ENCODE peak calls at places on chromosomes 7 and 10, in five cellular contexts. M is Right ventricle myocardium inferior; L is fibroblast of mammary gland; R is substantia nigra; G is stimulated activated CD4-positive, alpha-beta T cell treated with anti-CD3 and anti-CD28 coated beads, Interleukin-4, amount 100 ng/mL, for 4 hours. U is an unnamed sample.

GRCh38 chr7:35596061-35596460 is 98.9 kb downstream of the HERPUD2 start:
- DNase-seq in R (no peak), G (no peak), M (no peak), L (peak), U (no peak)

GRCh38 chr7:96236198-96237039 is 85.5 kb downstream of the SLC25A13 start:
- DNase-seq in L (peak), G (no peak), R (no peak), M (peak), U (no peak)

GRCh38 chr10:125120046-125120710 is 40.2 kb downstream of the CTBP2 start:
- DNase-seq in L (peak), M (no peak), R (no peak), G (no peak), U (no peak)

GRCh38 chr7:112665709-112666108 is 124.5 kb downstream of the TMEM168 start:
- DNase-seq in M (no peak), L (peak), G (no peak), R (no peak), U (no peak)

GRCh38 chr7:80218723-80219122 is 84.1 kb downstream of the GNAI1 start:
- DNase-seq in R (no peak), M (no peak), L (peak), G (no peak), U (no peak)

GRCh38 chr7:141551773-141552162 is 558 bp downstream of the AGK start:
- DNase-seq in M (no peak), G (no peak), L (no peak), R (no peak), U (no peak)

GRCh38 chr7:31553636-31554035 is 39.7 kb downstream of the ITPRID1 start:
- DNase-seq in G (no peak), M (no peak), R (no peak), L (no peak), U (no peak)

GRCh38 chr10:22022257-22023051 is 18.9 kb upstream of the DNAJC1 start:
- DNase-seq in G (peak), M (no peak), R (no peak), L (peak), U (peak)

GRCh38 chr10:18325889-18326531 is 185.8 kb downstream of the CACNB2 start:
- DNase-seq in L (no peak), G (no peak), R (no peak), M (no peak), U (no peak)

GRCh38 chr7:151727579-151728285 is 149.2 kb downstream of the PRKAG2 start:
- DNase-seq in L (peak), R (no peak), M (peak), G (peak), U (peak)

GRCh38 chr10:118820326-118821116 is 65.8 kb upstream of the CACUL1 start:
- DNase-seq in M (no peak), L (no peak), G (no peak), R (no peak), U (no peak)

GRCh38 chr7:73681031-73681430 is 2.2 kb downstream of the DNAJC30 start:
- DNase-seq in M (no peak), G (no peak), R (no peak), L (peak), U (no peak)

GRCh38 chr10:125124907-125125306 is 35.5 kb downstream of the CTBP2 start:
- DNase-seq in L (peak), M (no peak), R (no peak), G (no peak), U (no peak)

GRCh38 chr10:78362406-78363022 is 328.9 kb downstream of the RPS24 start:
- DNase-seq in G (peak), L (no peak), R (peak), M (no peak), U (no peak)

GRCh38 chr7:31114593-31115343 is 62.7 kb downstream of the ADCYAP1R1 start:
- DNase-seq in G (no peak), M (no peak), L (peak), R (no peak), U (no peak)

GRCh38 chr7:71343821-71344341 is 211.9 kb downstream of the GALNT17 start:
- DNase-seq in L (no peak), G (no peak), R (no peak), M (no peak), U (no peak)

GRCh38 chr10:80154978-80155695 is 22.6 kb downstream of the PLAC9 start:
- DNase-seq in G (no peak), R (no peak), M (no peak), L (peak), U (no peak)

GRCh38 chr10:132054564-132054963 is 11.2 kb upstream of the JAKMIP3 start:
- DNase-seq in L (no peak), G (no peak), M (no peak), R (no peak), U (no peak)